ENCODE peak calls at places on chromosomes 11 and 22, in six cellular contexts. One of them, this sample, is unnamed.

GRCh38 chr11:66020618-66021357 is 5.5 kb downstream of the CATSPER1 start:
- DNase-seq in GM23338: no peak
- DNase-seq in neural progenitor cell: no peak
- DNase-seq in right lobe of liver: peak; percentile 38
- DNase-seq in DND-41: no peak
- DNase-seq in MG63: peak; percentile 91
- DNase-seq in this sample: no peak

GRCh38 chr11:15106201-15106965 is 8.3 kb upstream of the INSC start:
- DNase-seq in GM23338: no peak
- DNase-seq in neural progenitor cell: peak; percentile 42
- DNase-seq in right lobe of liver: no peak
- DNase-seq in DND-41: no peak
- DNase-seq in MG63: peak; percentile 74
- DNase-seq in this sample: no peak

GRCh38 chr11:113242767-113243397 is 71.5 kb upstream of the TTC12 start:
- DNase-seq in GM23338: peak; percentile 55
- DNase-seq in neural progenitor cell: peak; percentile 44
- DNase-seq in right lobe of liver: no peak
- DNase-seq in DND-41: no peak
- DNase-seq in MG63: peak; percentile 28
- DNase-seq in this sample: no peak

GRCh38 chr11:126007263-126007662 is 55.4 kb downstream of the CDON start:
- DNase-seq in GM23338: no peak
- DNase-seq in neural progenitor cell: no peak
- DNase-seq in right lobe of liver: no peak
- DNase-seq in DND-41: no peak
- DNase-seq in MG63: peak; percentile 47
- DNase-seq in this sample: no peak

GRCh38 chr11:119190531-119190930 is 5.3 kb downstream of the NHERF4 start:
- DNase-seq in GM23338: no peak
- DNase-seq in neural progenitor cell: no peak
- DNase-seq in right lobe of liver: no peak
- DNase-seq in DND-41: no peak
- DNase-seq in MG63: no peak
- DNase-seq in this sample: no peak

GRCh38 chr22:41876275-41876674 is 38.6 kb downstream of the SHISA8 start:
- DNase-seq in GM23338: no peak
- DNase-seq in neural progenitor cell: no peak
- DNase-seq in right lobe of liver: no peak
- DNase-seq in DND-41: no peak
- DNase-seq in MG63: no peak
- DNase-seq in this sample: no peak

GRCh38 chr11:110295487-110296225 is 758 bp downstream of the RDX start:
- DNase-seq in GM23338: peak; percentile 74
- DNase-seq in neural progenitor cell: peak; percentile 79
- DNase-seq in right lobe of liver: peak; percentile 66
- DNase-seq in DND-41: no peak
- DNase-seq in MG63: peak; percentile 63
- DNase-seq in this sample: peak; percentile 75

GRCh38 chr11:27740362-27741024 is 40.2 kb upstream of the BDNF start:
- DNase-seq in GM23338: peak; percentile 73
- DNase-seq in neural progenitor cell: no peak
- DNase-seq in right lobe of liver: no peak
- DNase-seq in DND-41: no peak
- DNase-seq in MG63: no peak
- DNase-seq in this sample: no peak

GRCh38 chr11:57203359-57203758 is 21.6 kb downstream of the LRRC55 start:
- DNase-seq in GM23338: peak; percentile 23
- DNase-seq in neural progenitor cell: peak; percentile 50
- DNase-seq in right lobe of liver: peak; percentile 35
- DNase-seq in DND-41: no peak
- DNase-seq in MG63: no peak
- DNase-seq in this sample: no peak
- H3K27me3 ChIP-seq in GM23338: no peaks in the 10 kb centered on the region
- H3K27me3 ChIP-seq in neural progenitor cell: no peaks in the 10 kb centered on the region
- H3K27me3 ChIP-seq in right lobe of liver: no peaks in the 10 kb centered on the region
- H3K27me3 ChIP-seq in DND-41: peaks cover 28% of the 10 kb centered on the region
- H3K27me3 ChIP-seq in MG63: peaks cover 3% of the 10 kb centered on the region
- H3K27me3 ChIP-seq in this sample: no peaks in the 10 kb centered on the region

DNA sequence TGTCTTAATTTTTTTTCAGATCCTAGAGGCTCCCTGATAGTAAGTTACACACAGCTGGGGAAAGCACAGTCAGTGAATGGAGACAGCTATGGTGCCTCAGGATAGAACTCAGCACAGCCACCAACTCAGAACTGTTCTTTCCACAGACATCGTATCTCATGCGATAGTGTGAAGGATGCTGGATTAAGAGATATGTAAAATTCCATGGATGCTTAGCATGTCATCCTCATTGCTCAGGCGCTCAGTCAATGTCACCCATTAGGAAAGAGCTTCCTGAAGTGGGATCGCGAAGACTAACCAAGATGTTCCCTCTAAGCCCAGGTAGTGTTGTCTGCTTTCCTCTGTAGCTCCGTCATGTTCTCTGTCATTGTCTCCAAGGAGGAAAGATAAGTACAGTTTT is 1000.4 kb downstream of the OPCML start:
- DNase-seq in GM23338: peak; percentile 14
- DNase-seq in neural progenitor cell: no peak
- DNase-seq in right lobe of liver: no peak
- DNase-seq in DND-41: no peak
- DNase-seq in MG63: no peak
- DNase-seq in this sample: no peak
- H3K27me3 ChIP-seq in GM23338: no peaks in the 10 kb centered on the region
- H3K27me3 ChIP-seq in neural progenitor cell: no peaks in the 10 kb centered on the region
- H3K27me3 ChIP-seq in right lobe of liver: no peaks in the 10 kb centered on the region
- H3K27me3 ChIP-seq in DND-41: no peaks in the 10 kb centered on the region
- H3K27me3 ChIP-seq in MG63: no peaks in the 10 kb centered on the region
- H3K27me3 ChIP-seq in this sample: no peaks in the 10 kb centered on the region

GRCh38 chr11:75731095-75731494 is 13.5 kb downstream of the MOGAT2 start:
- DNase-seq in GM23338: no peak
- DNase-seq in neural progenitor cell: no peak
- DNase-seq in right lobe of liver: no peak
- DNase-seq in DND-41: no peak
- DNase-seq in MG63: no peak
- DNase-seq in this sample: no peak
- H3K27me3 ChIP-seq in GM23338: no peaks in the 10 kb centered on the region
- H3K27me3 ChIP-seq in neural progenitor cell: no peaks in the 10 kb centered on the region
- H3K27me3 ChIP-seq in right lobe of liver: no peaks in the 10 kb centered on the region
- H3K27me3 ChIP-seq in DND-41: peaks cover 23% of the 10 kb centered on the region
- H3K27me3 ChIP-seq in MG63: no peaks in the 10 kb centered on the region
- H3K27me3 ChIP-seq in this sample: no peaks in the 10 kb centered on the region

DNA sequence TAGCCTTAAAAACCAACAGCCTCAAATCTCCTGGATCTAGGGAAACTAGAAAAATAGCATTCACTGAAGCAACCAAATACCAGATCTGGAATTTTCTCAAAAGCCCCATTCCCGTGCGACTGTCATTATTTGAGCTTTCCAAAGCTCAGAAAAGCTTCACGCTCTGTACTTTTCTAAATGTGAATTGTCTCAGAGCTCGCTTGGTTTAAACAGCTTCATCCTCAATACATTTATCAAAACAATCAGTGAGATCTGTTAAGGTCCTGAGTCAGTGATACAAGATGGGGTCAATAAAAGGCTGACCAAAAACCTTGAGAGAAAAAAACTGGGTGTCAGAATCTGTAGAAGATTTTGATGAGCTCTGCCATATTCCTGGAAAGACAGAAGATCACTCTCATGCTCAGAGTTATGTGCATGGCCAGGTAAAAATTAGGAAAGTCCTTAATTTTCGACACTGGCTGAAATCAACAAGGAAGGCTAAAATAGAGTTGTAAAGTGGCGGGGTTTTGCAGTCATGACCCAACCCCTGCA is 60.2 kb upstream of the VPREB1 start:
- DNase-seq in GM23338: no peak
- DNase-seq in neural progenitor cell: no peak
- DNase-seq in right lobe of liver: no peak
- DNase-seq in DND-41: no peak
- DNase-seq in MG63: no peak
- DNase-seq in this sample: no peak
- H3K27me3 ChIP-seq in GM23338: peaks cover 100% of the 10 kb centered on the region
- H3K27me3 ChIP-seq in neural progenitor cell: peaks cover 100% of the 10 kb centered on the region
- H3K27me3 ChIP-seq in right lobe of liver: no peaks in the 10 kb centered on the region
- H3K27me3 ChIP-seq in DND-41: peaks cover 8% of the 10 kb centered on the region
- H3K27me3 ChIP-seq in MG63: peaks cover 13% of the 10 kb centered on the region
- H3K27me3 ChIP-seq in this sample: no peaks in the 10 kb centered on the region

GRCh38 chr22:49214976-49215375 is 612.7 kb downstream of the BRD1 start:
- DNase-seq in GM23338: no peak
- DNase-seq in neural progenitor cell: no peak
- DNase-seq in right lobe of liver: peak; percentile 17
- DNase-seq in DND-41: no peak
- DNase-seq in MG63: no peak
- DNase-seq in this sample: no peak
- H3K27me3 ChIP-seq in GM23338: no peaks in the 10 kb centered on the region
- H3K27me3 ChIP-seq in neural progenitor cell: no peaks in the 10 kb centered on the region
- H3K27me3 ChIP-seq in right lobe of liver: no peaks in the 10 kb centered on the region
- H3K27me3 ChIP-seq in DND-41: no peaks in the 10 kb centered on the region
- H3K27me3 ChIP-seq in MG63: no peaks in the 10 kb centered on the region
- H3K27me3 ChIP-seq in this sample: peaks cover 44% of the 10 kb centered on the region

GRCh38 chr11:46916251-46916650 is 2.1 kb downstream of the LRP4 start:
- DNase-seq in GM23338: no peak
- DNase-seq in neural progenitor cell: no peak
- DNase-seq in right lobe of liver: no peak
- DNase-seq in DND-41: no peak
- DNase-seq in MG63: no peak
- DNase-seq in this sample: no peak
- H3K27me3 ChIP-seq in GM23338: peaks cover 22% of the 10 kb centered on the region
- H3K27me3 ChIP-seq in neural progenitor cell: peaks cover 16% of the 10 kb centered on the region
- H3K27me3 ChIP-seq in right lobe of liver: peaks cover 8% of the 10 kb centered on the region
- H3K27me3 ChIP-seq in DND-41: peaks cover 61% of the 10 kb centered on the region
- H3K27me3 ChIP-seq in MG63: peaks cover 18% of the 10 kb centered on the region
- H3K27me3 ChIP-seq in this sample: peaks cover 27% of the 10 kb centered on the region